ENCODE peak calls at places on chromosomes 11 and 22, in four cellular contexts. One of them, this sample, is unnamed.
A peak's percentile ranks its signal among the peaks of the same experiment; 100 is the strongest.

GRCh38 chr22:50134481-50134880 is 36.0 kb upstream of the PANX2 start:
- DNase-seq in stimulated activated CD8-positive, alpha-beta memory T cell treated with anti-CD3 and anti-CD28 coated beads, Interleukin-15, amount 100 ng/mL, for 4 hours: no peak
- DNase-seq in suprapubic skin: no peak
- DNase-seq in midbrain: no peak
- DNase-seq in this sample: peak; percentile 24

GRCh38 chr11:48028909-48029685 is 48.7 kb downstream of the PTPRJ start:
- DNase-seq in midbrain: peak; percentile 15
- DNase-seq in suprapubic skin: no peak
- DNase-seq in stimulated activated CD8-positive, alpha-beta memory T cell treated with anti-CD3 and anti-CD28 coated beads, Interleukin-15, amount 100 ng/mL, for 4 hours: no peak
- DNase-seq in this sample: no peak

GRCh38 chr11:103110406-103110805 is 1.2 kb downstream of the DYNC2H1 start:
- DNase-seq in midbrain: no peak
- DNase-seq in suprapubic skin: no peak
- DNase-seq in stimulated activated CD8-positive, alpha-beta memory T cell treated with anti-CD3 and anti-CD28 coated beads, Interleukin-15, amount 100 ng/mL, for 4 hours: no peak
- DNase-seq in this sample: no peak

GRCh38 chr11:96200243-96200642 is 142.8 kb downstream of the MAML2 start:
- DNase-seq in midbrain: no peak
- DNase-seq in suprapubic skin: no peak
- DNase-seq in stimulated activated CD8-positive, alpha-beta memory T cell treated with anti-CD3 and anti-CD28 coated beads, Interleukin-15, amount 100 ng/mL, for 4 hours: no peak
- DNase-seq in this sample: no peak

GRCh38 chr11:119149371-119150275 is 771 bp downstream of the ABCG4 start:
- DNase-seq in midbrain: no peak
- DNase-seq in stimulated activated CD8-positive, alpha-beta memory T cell treated with anti-CD3 and anti-CD28 coated beads, Interleukin-15, amount 100 ng/mL, for 4 hours: no peak
- DNase-seq in suprapubic skin: no peak
- DNase-seq in this sample: no peak

GRCh38 chr11:126140106-126140931 is 71.1 kb downstream of the RPUSD4 start:
- DNase-seq in suprapubic skin: no peak
- DNase-seq in stimulated activated CD8-positive, alpha-beta memory T cell treated with anti-CD3 and anti-CD28 coated beads, Interleukin-15, amount 100 ng/mL, for 4 hours: no peak
- DNase-seq in midbrain: no peak
- DNase-seq in this sample: no peak

GRCh38 chr11:70203749-70204465 is 811 bp downstream of the FADD start:
- DNase-seq in stimulated activated CD8-positive, alpha-beta memory T cell treated with anti-CD3 and anti-CD28 coated beads, Interleukin-15, amount 100 ng/mL, for 4 hours: peak; percentile 88
- DNase-seq in midbrain: peak; percentile 6
- DNase-seq in suprapubic skin: peak; percentile 84
- DNase-seq in this sample: no peak

GRCh38 chr22:27754888-27755480 is 46.6 kb downstream of the MN1 start:
- DNase-seq in suprapubic skin: no peak
- DNase-seq in midbrain: no peak
- DNase-seq in stimulated activated CD8-positive, alpha-beta memory T cell treated with anti-CD3 and anti-CD28 coated beads, Interleukin-15, amount 100 ng/mL, for 4 hours: no peak
- DNase-seq in this sample: no peak

GRCh38 chr22:41933411-41934177 is 7.0 kb upstream of the TNFRSF13C start:
- DNase-seq in stimulated activated CD8-positive, alpha-beta memory T cell treated with anti-CD3 and anti-CD28 coated beads, Interleukin-15, amount 100 ng/mL, for 4 hours: no peak
- DNase-seq in midbrain: no peak
- DNase-seq in suprapubic skin: no peak
- DNase-seq in this sample: no peak

GRCh38 chr11:131561486-131561885 is 191.1 kb downstream of the NTM start:
- DNase-seq in suprapubic skin: no peak
- DNase-seq in stimulated activated CD8-positive, alpha-beta memory T cell treated with anti-CD3 and anti-CD28 coated beads, Interleukin-15, amount 100 ng/mL, for 4 hours: no peak
- DNase-seq in midbrain: no peak
- DNase-seq in this sample: no peak

GRCh38 chr11:130420478-130421198 is 7.8 kb downstream of the ADAMTS8 start:
- DNase-seq in midbrain: no peak
- DNase-seq in suprapubic skin: no peak
- DNase-seq in stimulated activated CD8-positive, alpha-beta memory T cell treated with anti-CD3 and anti-CD28 coated beads, Interleukin-15, amount 100 ng/mL, for 4 hours: no peak
- DNase-seq in this sample: no peak

GRCh38 chr11:67031791-67032561 is 9.0 kb downstream of the SYT12 start:
- DNase-seq in stimulated activated CD8-positive, alpha-beta memory T cell treated with anti-CD3 and anti-CD28 coated beads, Interleukin-15, amount 100 ng/mL, for 4 hours: no peak
- DNase-seq in midbrain: no peak
- DNase-seq in suprapubic skin: no peak
- DNase-seq in this sample: no peak

GRCh38 chr11:70853103-70853830 is 399.1 kb downstream of the SHANK2 start:
- DNase-seq in midbrain: no peak
- DNase-seq in stimulated activated CD8-positive, alpha-beta memory T cell treated with anti-CD3 and anti-CD28 coated beads, Interleukin-15, amount 100 ng/mL, for 4 hours: no peak
- DNase-seq in suprapubic skin: no peak
- DNase-seq in this sample: no peak

GRCh38 chr22:39209756-39210155 is 35.0 kb downstream of the PDGFB start:
- DNase-seq in suprapubic skin: peak; percentile 44
- DNase-seq in stimulated activated CD8-positive, alpha-beta memory T cell treated with anti-CD3 and anti-CD28 coated beads, Interleukin-15, amount 100 ng/mL, for 4 hours: no peak
- DNase-seq in midbrain: no peak
- DNase-seq in this sample: peak; percentile 43

GRCh38 chr11:90818196-90818735 is 595.4 kb upstream of the CHORDC1 start:
- DNase-seq in suprapubic skin: no peak
- DNase-seq in stimulated activated CD8-positive, alpha-beta memory T cell treated with anti-CD3 and anti-CD28 coated beads, Interleukin-15, amount 100 ng/mL, for 4 hours: no peak
- DNase-seq in midbrain: no peak
- DNase-seq in this sample: no peak

GRCh38 chr11:42482822-42483221 is 829.0 kb upstream of the API5 start:
- DNase-seq in stimulated activated CD8-positive, alpha-beta memory T cell treated with anti-CD3 and anti-CD28 coated beads, Interleukin-15, amount 100 ng/mL, for 4 hours: no peak
- DNase-seq in suprapubic skin: no peak
- DNase-seq in midbrain: no peak
- DNase-seq in this sample: no peak

GRCh38 chr11:10413268-10413667 is 41.8 kb upstream of the AMPD3 start:
- DNase-seq in stimulated activated CD8-positive, alpha-beta memory T cell treated with anti-CD3 and anti-CD28 coated beads, Interleukin-15, amount 100 ng/mL, for 4 hours: peak; percentile 17
- DNase-seq in midbrain: peak; percentile 76
- DNase-seq in suprapubic skin: no peak
- DNase-seq in this sample: no peak

GRCh38 chr11:15663778-15664218 is 549.1 kb downstream of the INSC start:
- DNase-seq in suprapubic skin: no peak
- DNase-seq in stimulated activated CD8-positive, alpha-beta memory T cell treated with anti-CD3 and anti-CD28 coated beads, Interleukin-15, amount 100 ng/mL, for 4 hours: no peak
- DNase-seq in midbrain: no peak
- DNase-seq in this sample: no peak

GRCh38 chr11:12717851-12718291 is 43.6 kb downstream of the TEAD1 start:
- DNase-seq in suprapubic skin: no peak
- DNase-seq in midbrain: no peak
- DNase-seq in stimulated activated CD8-positive, alpha-beta memory T cell treated with anti-CD3 and anti-CD28 coated beads, Interleukin-15, amount 100 ng/mL, for 4 hours: no peak
- DNase-seq in this sample: no peak

GRCh38 chr11:61505640-61506155 is 2.9 kb upstream of the LRRC10B start:
- DNase-seq in midbrain: no peak
- DNase-seq in suprapubic skin: no peak
- DNase-seq in stimulated activated CD8-positive, alpha-beta memory T cell treated with anti-CD3 and anti-CD28 coated beads, Interleukin-15, amount 100 ng/mL, for 4 hours: no peak
- DNase-seq in this sample: no peak

GRCh38 chr11:86955111-86955673 is at the start of gene FZD4:
- DNase-seq in suprapubic skin: peak; percentile 90
- DNase-seq in stimulated activated CD8-positive, alpha-beta memory T cell treated with anti-CD3 and anti-CD28 coated beads, Interleukin-15, amount 100 ng/mL, for 4 hours: no peak
- DNase-seq in midbrain: peak; percentile 86
- DNase-seq in this sample: peak; percentile 91

GRCh38 chr11:2312232-2313042 is 10.6 kb downstream of the TSPAN32 start:
- DNase-seq in stimulated activated CD8-positive, alpha-beta memory T cell treated with anti-CD3 and anti-CD28 coated beads, Interleukin-15, amount 100 ng/mL, for 4 hours: no peak
- DNase-seq in midbrain: no peak
- DNase-seq in suprapubic skin: peak; percentile 70
- DNase-seq in this sample: peak; percentile 81

GRCh38 chr11:33413296-33413695 is 156.1 kb downstream of the HIPK3 start:
- DNase-seq in midbrain: no peak
- DNase-seq in stimulated activated CD8-positive, alpha-beta memory T cell treated with anti-CD3 and anti-CD28 coated beads, Interleukin-15, amount 100 ng/mL, for 4 hours: no peak
- DNase-seq in suprapubic skin: no peak
- DNase-seq in this sample: no peak

GRCh38 chr11:15651782-15652181 is 537.1 kb downstream of the INSC start:
- DNase-seq in suprapubic skin: no peak
- DNase-seq in midbrain: peak; percentile 7
- DNase-seq in stimulated activated CD8-positive, alpha-beta memory T cell treated with anti-CD3 and anti-CD28 coated beads, Interleukin-15, amount 100 ng/mL, for 4 hours: no peak
- DNase-seq in this sample: no peak

GRCh38 chr11:62033191-62034044 is 66.0 kb upstream of the FTH1 start:
- DNase-seq in midbrain: no peak
- DNase-seq in suprapubic skin: no peak
- DNase-seq in stimulated activated CD8-positive, alpha-beta memory T cell treated with anti-CD3 and anti-CD28 coated beads, Interleukin-15, amount 100 ng/mL, for 4 hours: no peak
- DNase-seq in this sample: no peak

GRCh38 chr11:3170756-3171670 is 5.9 kb upstream of the OSBPL5 start:
- DNase-seq in midbrain: no peak
- DNase-seq in stimulated activated CD8-positive, alpha-beta memory T cell treated with anti-CD3 and anti-CD28 coated beads, Interleukin-15, amount 100 ng/mL, for 4 hours: no peak
- DNase-seq in suprapubic skin: peak; percentile 58
- DNase-seq in this sample: no peak